ENCODE peak calls at places on chromosomes 13 and 19, in four cellular contexts. V is breast epithelium, X is thyroid gland, Z is left ventricle myocardium inferior. H is an unnamed sample.

GRCh38 chr13:44609137-44609536 is 33.0 kb upstream of the TSC22D1 start:
- DNase-seq in V (no peak), Z (no peak), X (no peak), H (no peak)

GRCh38 chr19:35844482-35845214 is 7.7 kb downstream of the NPHS1 start:
- DNase-seq in Z (no peak), V (no peak), X (no peak), H (no peak)

GRCh38 chr13:51225034-51225433 is 2.8 kb downstream of the FAM124A start:
- DNase-seq in Z (no peak), X (no peak), V (no peak), H (no peak)

GRCh38 chr13:43246382-43246781 is 223.0 kb downstream of the DNAJC15 start:
- DNase-seq in X (no peak), Z (no peak), V (no peak), H (no peak)

GRCh38 chr13:42707596-42707995 is 73.8 kb upstream of the FAM216B start:
- DNase-seq in V (no peak), X (no peak), Z (no peak), H (no peak)

GRCh38 chr19:12666305-12667048 is at the start of the genes MAN2B1 and WDR83:
- DNase-seq in V (peak; percentile 61), Z (peak; percentile 82), X (peak; percentile 71), H (no peak)

GRCh38 chr19:29836409-29836825 is 24.6 kb downstream of the CCNE1 start:
- DNase-seq in V (no peak), Z (no peak), X (no peak), H (no peak)

GRCh38 chr13:80047406-80047805 is 293.5 kb downstream of the SPRY2 start:
- DNase-seq in V (no peak), Z (no peak), X (no peak), H (no peak)

GRCh38 chr13:83825676-83826075 is 56.6 kb downstream of the SLITRK1 start:
- DNase-seq in X (no peak), V (no peak), Z (no peak), H (no peak)

GRCh38 chr13:112242777-112243176 is 133.4 kb upstream of the SPACA7 start:
- DNase-seq in Z (no peak), X (no peak), V (no peak), H (no peak)

GRCh38 chr13:114130708-114131580 is 1.5 kb downstream of the RASA3 start:
- DNase-seq in Z (peak; percentile 55), X (peak; percentile 76), V (no peak), H (peak; percentile 51)

GRCh38 chr19:50377051-50377441 is 789 bp downstream of the NR1H2 start:
- DNase-seq in Z (no peak), V (no peak), X (peak; percentile 39), H (no peak)

GRCh38 chr13:19836472-19836871 is 27.0 kb downstream of the ZMYM5 start:
- DNase-seq in V (no peak), Z (no peak), X (no peak), H (no peak)

GRCh38 chr19:39160889-39161672 is 35.5 kb downstream of the PAK4 start:
- DNase-seq in V (peak; percentile 91), X (no peak), Z (no peak), H (no peak)

GRCh38 chr13:98570929-98571372 is 6.0 kb downstream of the STK24 start:
- DNase-seq in Z (no peak), V (no peak), X (peak; percentile 49), H (no peak)

GRCh38 chr19:46924874-46925547 is 64.2 kb downstream of the ARHGAP35 start:
- DNase-seq in Z (no peak), X (peak; percentile 43), V (no peak), H (no peak)

GRCh38 chr19:47699360-47699917 is 13.8 kb upstream of the EHD2 start:
- DNase-seq in Z (no peak), X (peak; percentile 26), V (peak; percentile 68), H (no peak)

GRCh38 chr13:74006666-74007065 is 127.5 kb downstream of the KLF12 start:
- DNase-seq in V (no peak), Z (no peak), X (no peak), H (no peak)

GRCh38 chr19:47663435-47663910 is 49.7 kb upstream of the EHD2 start:
- DNase-seq in X (no peak), Z (no peak), V (no peak), H (no peak)

GRCh38 chr19:28422791-28423650 is 789.9 kb downstream of the UQCRFS1 start:
- DNase-seq in V (no peak), X (no peak), Z (no peak), H (no peak)

GRCh38 chr13:62643007-62643483 is 1227.4 kb upstream of the PCDH20 start:
- DNase-seq in V (no peak), Z (no peak), X (no peak), H (no peak)

GRCh38 chr13:32471187-32471922 is 43.4 kb upstream of the N4BP2L1 start:
- DNase-seq in Z (peak; percentile 42), V (no peak), X (no peak), H (no peak)

GRCh38 chr13:29868581-29868980 is 18.2 kb upstream of the UBL3 start:
- DNase-seq in X (no peak), V (no peak), Z (no peak), H (no peak)

GRCh38 chr13:60411464-60411863 is 14.4 kb downstream of the TDRD3 start:
- DNase-seq in Z (no peak), X (no peak), V (no peak), H (no peak)

GRCh38 chr19:38683393-38684077 is 36.1 kb downstream of the ACTN4 start:
- DNase-seq in Z (no peak), X (peak; percentile 99), V (peak; percentile 88), H (no peak)

GRCh38 chr19:39467941-39468340 is 12.7 kb upstream of the TIMM50 start:
- DNase-seq in X (no peak), V (no peak), Z (no peak), H (no peak)

GRCh38 chr19:19406878-19407639 is 1.6 kb downstream of the GATAD2A start:
- DNase-seq in X (peak; percentile 37), V (no peak), Z (no peak), H (no peak)

DNA sequence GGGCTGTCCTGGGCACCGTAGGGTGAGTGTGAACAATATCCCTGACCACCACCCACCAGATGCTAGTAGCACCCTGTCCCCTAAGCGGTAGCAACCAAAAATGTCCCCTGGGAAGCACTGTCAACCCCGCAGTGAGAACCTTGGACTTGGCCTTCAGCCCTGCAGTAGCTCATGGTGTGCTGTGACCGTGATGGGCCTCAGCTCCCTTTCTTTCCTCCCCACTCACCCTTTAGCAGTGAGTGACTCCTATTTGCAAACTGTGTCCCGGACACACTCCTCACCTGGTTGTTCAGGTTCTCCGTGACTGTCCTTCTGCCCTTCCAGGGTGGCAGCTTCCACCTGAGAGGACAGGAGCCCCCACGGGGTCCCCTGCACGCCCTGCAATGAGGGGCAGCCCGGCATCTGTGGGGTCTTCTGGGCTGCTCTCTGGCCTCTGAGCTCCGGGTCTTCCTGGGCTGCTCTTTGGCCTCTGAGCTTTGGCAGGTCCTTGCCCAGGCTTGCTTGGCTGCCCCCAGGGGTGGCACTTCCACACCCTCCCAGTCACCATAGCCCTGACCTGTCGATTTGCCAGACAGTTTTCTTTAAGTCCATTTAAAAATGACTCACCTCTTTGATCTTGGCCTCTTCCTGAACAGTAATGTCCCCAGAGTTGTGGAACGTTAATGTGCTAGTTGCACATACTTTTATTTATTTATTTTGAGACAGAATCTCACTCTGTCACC is 3.8 kb downstream of the KDM4B start:
- DNase-seq in X (peak; percentile 66), V (no peak), Z (no peak), H (no peak)
- H3K4me3 ChIP-seq in X (no peak overlapping the region), V (no peak overlapping the region), Z (peak overlapping the region; percentile 79), H (no peak overlapping the region)

DNA sequence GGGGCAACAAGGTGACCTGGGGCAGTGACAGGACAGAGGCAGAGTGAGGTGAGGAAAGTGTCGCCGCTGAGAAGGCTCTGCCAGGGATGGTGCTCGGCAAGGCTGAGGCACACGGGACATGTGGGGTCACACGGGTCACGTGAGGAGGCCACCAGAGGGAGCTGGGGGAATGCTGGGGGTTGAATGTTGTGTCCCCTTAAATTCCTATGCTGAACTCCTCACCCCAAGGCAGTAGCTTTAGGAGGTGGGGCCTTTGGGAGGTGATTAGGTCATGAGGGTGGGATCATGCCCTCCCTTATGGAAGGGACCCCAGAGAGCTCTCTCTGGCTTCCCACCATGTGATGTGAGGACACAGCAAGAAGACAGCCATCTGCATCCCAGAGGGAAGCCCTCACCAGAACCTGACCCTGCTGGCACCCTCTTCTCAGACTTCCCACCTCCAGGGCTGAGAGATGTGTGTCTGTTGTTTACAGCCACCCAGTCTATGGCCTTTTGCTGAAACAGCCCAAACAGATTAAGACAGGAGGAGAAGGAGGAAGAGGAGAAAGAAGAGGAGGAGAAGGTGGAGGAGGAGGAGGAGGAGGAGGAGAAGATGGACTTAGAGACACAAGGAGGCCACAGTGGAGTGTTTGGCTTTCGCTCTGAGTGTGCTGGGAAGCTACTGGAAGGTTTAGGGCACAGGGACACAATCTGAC is 35.4 kb downstream of the RFX2 start:
- DNase-seq in Z (no peak), X (no peak), V (no peak), H (no peak)
- TF ChIP-seq CTCF in Z (no peak), X (no peak), V (no peak), H (no peak)

DNA sequence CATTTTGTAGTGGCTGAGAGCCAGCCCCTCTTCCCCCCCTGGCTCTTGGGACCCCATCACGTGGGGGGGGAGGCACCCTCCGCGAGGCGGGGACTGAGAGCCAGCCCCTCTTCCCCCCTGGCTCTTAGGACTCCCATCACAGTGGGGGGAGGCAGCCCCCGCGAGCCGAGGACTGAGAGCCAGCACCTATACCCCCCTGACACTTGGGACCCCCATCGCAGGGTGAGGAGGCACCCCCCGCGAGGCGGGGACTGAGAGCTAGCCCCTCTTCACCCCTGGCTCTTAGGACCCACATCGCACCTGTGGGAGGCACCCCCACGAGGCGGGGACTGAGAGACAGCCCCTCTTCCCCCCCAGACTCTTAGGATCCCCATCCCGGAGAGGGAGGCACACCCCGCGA is 2426.5 kb upstream of the PCDH20 start:
- DNase-seq in V (no peak), X (no peak), Z (no peak), H (no peak)
- H3K9me3 ChIP-seq in V (peaks cover 16% of the 10 kb centered on the region), X (no peaks in the 10 kb centered on the region), Z (peaks cover 16% of the 10 kb centered on the region), H (no peaks in the 10 kb centered on the region)

GRCh38 chr19:11379857-11380350 is 4.2 kb downstream of the EPOR start:
- DNase-seq in X (no peak), Z (no peak), V (no peak), H (no peak)

GRCh38 chr19:11378319-11379189 is 4.1 kb downstream of the SWSAP1 start:
- DNase-seq in X (peak; percentile 56), V (no peak), Z (peak; percentile 44), H (no peak)

GRCh38 chr19:11382898-11383705 is 1.0 kb downstream of the EPOR start:
- DNase-seq in X (peak; percentile 60), Z (peak; percentile 60), V (no peak), H (no peak)

GRCh38 chr19:11381535-11382369 is 2.4 kb downstream of the EPOR start:
- DNase-seq in V (no peak), X (peak; percentile 13), Z (peak; percentile 76), H (no peak)

DNA sequence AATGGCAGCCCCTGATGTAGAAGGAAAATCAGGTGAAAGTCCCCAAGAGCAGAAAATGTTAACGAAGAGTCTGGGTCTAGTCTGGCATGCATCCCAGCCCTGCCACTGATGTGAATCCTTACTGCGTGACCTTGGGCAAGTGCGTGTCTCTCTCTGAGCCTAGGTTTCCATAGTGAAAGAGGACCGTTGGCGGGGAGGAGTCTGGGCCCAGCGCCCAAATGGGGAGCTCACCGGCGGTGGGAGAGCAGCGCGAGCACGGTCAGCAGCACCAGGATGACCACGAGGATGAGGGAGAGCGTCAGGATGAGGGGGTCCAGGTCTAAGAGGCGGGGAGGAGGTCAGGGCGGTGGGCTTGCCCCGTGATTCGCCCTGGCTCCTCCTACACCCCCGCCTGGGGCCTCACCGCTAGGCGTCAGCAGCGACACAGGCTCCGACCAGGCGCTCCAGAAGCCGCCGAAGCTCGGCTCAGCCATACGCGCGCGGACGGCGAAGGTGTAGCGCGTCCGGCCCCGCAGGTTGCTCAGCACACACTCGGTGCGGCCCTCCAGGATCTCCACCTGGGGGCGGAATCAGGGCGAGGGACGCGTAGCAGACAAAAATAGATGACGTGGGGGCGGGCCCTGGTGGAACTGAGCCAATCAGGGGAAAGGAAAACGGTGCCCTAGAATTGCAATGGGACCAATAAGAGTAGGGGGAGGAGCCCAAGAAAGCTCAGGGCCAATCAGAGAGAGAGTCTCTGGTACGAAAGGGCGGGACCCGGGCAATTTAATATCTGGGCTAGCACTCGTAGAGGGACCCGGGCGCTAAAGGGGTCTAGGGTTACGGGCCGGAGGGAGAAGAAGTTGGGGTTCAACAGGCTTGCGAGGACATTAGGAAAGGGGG is 3.2 kb downstream of the EPOR start:
- DNase-seq in X (peak; percentile 98), V (peak; percentile 97), Z (peak; percentile 96), H (peak; percentile 88)
- H3K4me3 ChIP-seq in X (peak overlapping the region; percentile 22), V (peak overlapping the region; percentile 61), Z (peak overlapping the region; percentile 73), H (peak overlapping the region; percentile 75)

H was measured in thoracic aorta.